ENCODE peak calls at places on chromosomes 4 and X, in nine cellular contexts. R is Peyer's patch, J is AG04450, G is ovary, Q is cardiac muscle cell, U is H9, N is A549, L is body of pancreas, F is A673. D is an unnamed sample.

GRCh38 chr4:123421942-123422781 is 25.6 kb downstream of the SPRY1 start:
- DNase-seq in R (no peak), J (no peak), G (no peak), Q (no peak), U (no peak), N (no peak), L (no peak), F (no peak), D (no peak)

GRCh38 chr4:83224502-83225197 is 59.9 kb downstream of the COQ2 start:
- DNase-seq in R (no peak), J (no peak), G (no peak), Q (no peak), U (no peak), N (no peak), L (no peak), F (no peak), D (no peak)

GRCh38 chr4:184439856-184440592 is 34.3 kb downstream of the IRF2 start:
- DNase-seq in R (no peak), J (peak; percentile 79), G (no peak), Q (peak; percentile 82), U (no peak), N (no peak), L (peak; percentile 51), F (no peak), D (no peak)

GRCh38 chr4:3489451-3489962 is 26.4 kb downstream of the DOK7 start:
- DNase-seq in R (no peak), J (no peak), G (no peak), Q (no peak), U (no peak), N (peak; percentile 38), L (no peak), F (peak; percentile 70), D (no peak)

GRCh38 chrX:154040863-154041262 is 21.2 kb upstream of the IRAK1 start:
- DNase-seq in R (no peak), J (no peak), G (no peak), Q (no peak), U (no peak), N (no peak), L (no peak), F (no peak), D (no peak)

GRCh38 chr4:2843909-2844584 is 403 bp downstream of the ADD1 start:
- DNase-seq in R (peak; percentile 69), J (no peak), G (peak; percentile 58), Q (peak; percentile 49), U (peak; percentile 43), N (peak; percentile 15), L (peak; percentile 55), F (no peak), D (no peak)

GRCh38 chr4:112523008-112523440 is 7.0 kb upstream of the NEUROG2 start:
- DNase-seq in R (no peak), J (no peak), G (peak; percentile 28), Q (peak; percentile 27), U (peak; percentile 85), N (peak; percentile 22), L (peak; percentile 73), F (peak; percentile 72), D (no peak)

GRCh38 chr4:84638092-84638491 is 55.2 kb downstream of the CDS1 start:
- DNase-seq in R (no peak), J (no peak), G (no peak), Q (no peak), U (no peak), N (no peak), L (no peak), F (no peak), D (no peak)

GRCh38 chrX:56932653-56933339 is 62.5 kb downstream of the SPIN3 start:
- DNase-seq in R (no peak), J (no peak), G (no peak), Q (no peak), U (no peak), N (no peak), L (no peak), F (no peak), D (no peak)

GRCh38 chrX:38220024-38220935 is at the start of gene SRPX:
- DNase-seq in R (no peak), J (no peak), G (no peak), Q (peak; percentile 66), U (peak; percentile 53), N (peak; percentile 52), L (no peak), F (peak; percentile 74), D (no peak)

GRCh38 chr4:38548256-38548655 is 115.7 kb upstream of the KLF3 start:
- DNase-seq in R (no peak), J (no peak), G (no peak), Q (no peak), U (no peak), N (no peak), L (no peak), F (no peak), D (no peak)

GRCh38 chr4:10321931-10322330 is 135.3 kb downstream of the ZNF518B start:
- DNase-seq in R (no peak), J (no peak), G (no peak), Q (no peak), U (no peak), N (no peak), L (no peak), F (no peak), D (no peak)

GRCh38 chr4:63742882-63743281 is 666.4 kb downstream of the TECRL start:
- DNase-seq in R (no peak), J (no peak), G (no peak), Q (no peak), U (no peak), N (no peak), L (no peak), F (no peak), D (no peak)

GRCh38 chr4:118173956-118174355 is 139.7 kb downstream of the NDST3 start:
- DNase-seq in R (no peak), J (peak; percentile 82), G (no peak), Q (peak; percentile 84), U (no peak), N (no peak), L (no peak), F (peak; percentile 70), D (no peak)

GRCh38 chrX:362351-362750 is 24.4 kb downstream of the PPP2R3B start:
- DNase-seq in R (no peak), J (no peak), G (no peak), Q (no peak), U (no peak), N (no peak), L (no peak), F (no peak), D (no peak)

GRCh38 chr4:142778908-142779307 is 67.2 kb downstream of the INPP4B start:
- DNase-seq in R (no peak), J (no peak), G (no peak), Q (no peak), U (no peak), N (no peak), L (no peak), F (no peak), D (no peak)

GRCh38 chrX:135543924-135544323 is 23.5 kb downstream of the INTS6L start:
- DNase-seq in R (no peak), J (no peak), G (no peak), Q (no peak), U (peak; percentile 31), N (peak; percentile 17), L (no peak), F (no peak), D (no peak)

GRCh38 chr4:77473509-77473908 is 132.1 kb upstream of the CXCL13 start:
- DNase-seq in R (no peak), J (no peak), G (no peak), Q (peak; percentile 38), U (peak; percentile 47), N (peak; percentile 17), L (no peak), F (peak; percentile 2), D (peak; percentile 4)

GRCh38 chr4:110816367-110816766 is 193.5 kb upstream of the PITX2 start:
- DNase-seq in R (no peak), J (no peak), G (no peak), Q (no peak), U (no peak), N (no peak), L (no peak), F (no peak), D (no peak)

GRCh38 chr4:7867191-7867590 is 72.5 kb downstream of the AFAP1 start:
- DNase-seq in R (no peak), J (no peak), G (no peak), Q (no peak), U (no peak), N (no peak), L (no peak), F (no peak), D (no peak)

DNA sequence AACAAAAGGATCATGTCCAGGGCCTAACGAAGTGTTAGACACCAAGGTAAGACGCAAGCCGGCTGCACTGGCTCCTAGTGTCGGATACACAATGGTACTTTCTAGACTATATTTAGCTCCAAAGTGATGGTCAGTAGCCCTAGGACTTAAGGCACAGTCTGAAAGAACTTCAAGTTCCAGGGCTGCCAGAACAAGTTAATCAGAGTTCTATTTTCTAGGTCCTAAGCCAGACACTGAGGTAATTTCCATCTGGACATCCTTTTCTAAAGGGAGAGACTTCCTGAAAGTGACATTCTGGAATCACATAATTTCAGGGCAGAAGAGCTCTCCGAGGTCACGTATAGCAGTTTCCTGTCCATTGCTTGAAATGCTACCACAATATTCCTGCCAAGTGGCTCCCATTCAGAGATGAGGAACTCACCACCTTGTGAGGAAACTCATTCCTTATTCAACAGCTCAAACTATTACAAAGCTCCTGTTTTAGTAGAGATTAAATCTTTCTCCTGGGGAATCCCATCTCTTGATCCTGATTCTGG is 118.0 kb downstream of the COL25A1 start:
- DNase-seq in R (no peak), J (no peak), G (no peak), Q (peak; percentile 36), U (no peak), N (no peak), L (no peak), F (peak; percentile 61), D (no peak)
- H3K27ac ChIP-seq in R (peak overlapping the region; percentile 17), J (no peak overlapping the region), G (no peak overlapping the region), Q (no peak overlapping the region), U (no peak overlapping the region), N (no peak overlapping the region), L (no peak overlapping the region), F (peak overlapping the region; percentile 24), D (no peak overlapping the region)

DNA sequence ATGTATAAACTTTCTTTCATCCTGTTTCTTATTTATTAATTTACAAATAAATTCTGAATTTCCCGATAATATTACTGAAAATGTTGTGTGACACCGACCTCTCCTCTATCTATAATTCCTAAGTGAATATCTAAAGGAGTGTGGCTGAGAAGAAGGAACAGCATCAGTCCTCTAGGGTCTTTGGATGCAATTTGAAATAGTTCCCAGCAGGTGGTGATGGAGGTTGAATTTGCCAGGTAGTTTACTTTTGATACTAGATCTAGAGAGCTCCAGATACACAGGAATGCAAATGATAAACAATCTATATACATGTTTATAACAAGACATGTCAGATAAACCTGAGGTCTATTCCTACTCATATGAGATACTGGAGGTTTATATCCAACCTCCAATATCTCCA is 305.4 kb downstream of the PCDH18 start:
- DNase-seq in R (no peak), J (no peak), G (no peak), Q (peak; percentile 19), U (no peak), N (peak; percentile 8), L (no peak), F (peak; percentile 4), D (no peak)
- TF ChIP-seq CTCF in R (no peak), J (peak; percentile 47), G (no peak), Q (peak; percentile 30), U (peak; percentile 49), N (no peak), L (no peak), F (no peak), D (peak; percentile 36)

GRCh38 chr4:147848634-147849033 is 116.7 kb downstream of the ARHGAP10 start:
- DNase-seq in R (no peak), J (no peak), G (no peak), Q (no peak), U (no peak), N (no peak), L (no peak), F (no peak), D (no peak)
- H3K27ac ChIP-seq in R (no peak overlapping the region), J (no peak overlapping the region), G (no peak overlapping the region), Q (no peak overlapping the region), U (no peak overlapping the region), N (no peak overlapping the region), L (no peak overlapping the region), F (no peak overlapping the region), D (no peak overlapping the region)

GRCh38 chrX:48493890-48494364 is 14.9 kb upstream of the PORCN start:
- DNase-seq in R (no peak), J (no peak), G (no peak), Q (peak; percentile 67), U (peak; percentile 64), N (no peak), L (peak; percentile 52), F (peak; percentile 33), D (no peak)
- TF ChIP-seq CTCF in R (peak; percentile 20), J (peak; percentile 45), G (no peak), Q (peak; percentile 42), U (peak; percentile 64), N (no peak), L (peak; percentile 12), F (peak; percentile 53), D (no peak)

D was measured in Panc1.